ENCODE peak calls at places on chromosomes 6 and 20, in eight cellular contexts. T is mammary epithelial cell; A is GM06990; G is body of pancreas; B is stomach; O is CD4-positive, alpha-beta T cell; R is tibial nerve; W is breast epithelium. S is an unnamed sample.

GRCh38 chr6:111201764-111202163 is 114.5 kb downstream of the SLC16A10 start:
- DNase-seq in R (no peak), A (no peak), W (no peak), G (no peak), B (no peak), O (no peak), T (no peak), S (no peak)

GRCh38 chr6:11659757-11660156 is 118.8 kb downstream of the ADTRP start:
- DNase-seq in T (no peak), W (no peak), G (no peak), O (no peak), B (no peak), R (no peak), A (peak), S (no peak)

GRCh38 chr6:88166493-88166900 is 350 bp upstream of the CNR1 start:
- DNase-seq in A (peak), G (no peak), B (no peak), O (no peak), R (no peak), W (no peak), T (no peak), S (no peak)

GRCh38 chr6:119587537-119587936 is 238.0 kb upstream of the MAN1A1 start:
- DNase-seq in T (peak), A (no peak), G (peak), R (no peak), B (no peak), O (no peak), W (no peak), S (no peak)

GRCh38 chr6:108561742-108562502 is 1.2 kb downstream of the FOXO3 start:
- DNase-seq in W (no peak), T (peak), G (peak), B (no peak), A (peak), O (peak), R (no peak), S (no peak)

GRCh38 chr6:27205375-27206278 is 41.9 kb upstream of the PRSS16 start:
- DNase-seq in O (no peak), A (peak), B (no peak), T (no peak), R (no peak), W (no peak), G (no peak), S (no peak)

GRCh38 chr6:5053864-5054426 is 31.2 kb upstream of the PPP1R3G start:
- DNase-seq in B (no peak), R (no peak), W (no peak), O (no peak), A (no peak), T (no peak), G (no peak), S (no peak)

GRCh38 chr6:108621117-108621516 is 60.4 kb downstream of the FOXO3 start:
- DNase-seq in O (no peak), A (no peak), T (peak), R (no peak), W (no peak), G (peak), B (peak), S (peak)

GRCh38 chr20:61262514-61262913 is 10.5 kb downstream of the CDH4 start:
- DNase-seq in A (no peak), T (no peak), G (no peak), O (no peak), W (no peak), B (no peak), R (no peak), S (no peak)

DNA sequence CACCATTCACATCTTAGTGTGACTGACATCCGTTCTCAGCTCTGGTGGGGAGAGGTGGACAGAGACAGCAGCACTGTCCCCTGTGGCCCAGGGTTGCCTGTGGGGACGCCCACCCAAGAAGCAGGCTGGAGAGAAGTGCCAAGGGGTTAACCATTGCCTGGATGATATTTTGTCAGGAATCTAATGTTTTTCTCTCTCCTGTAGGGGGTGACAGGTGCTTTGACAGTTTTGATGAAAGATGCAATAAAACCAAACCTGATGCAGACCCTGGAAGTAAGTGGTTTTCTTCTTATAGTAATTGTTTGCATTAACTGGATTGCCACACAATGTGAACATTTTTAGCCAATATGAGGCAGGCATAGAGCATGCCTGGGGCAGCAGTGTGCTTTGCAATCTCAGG is 99.3 kb downstream of the MTHFD1L start:
- DNase-seq in B (no peak), W (no peak), O (no peak), A (no peak), T (no peak), G (no peak), R (no peak), S (no peak)
- TF ChIP-seq CTCF in B (no peak), W (no peak), O (no peak), A (no peak), T (no peak), G (no peak), R (no peak), S (no peak)

DNA sequence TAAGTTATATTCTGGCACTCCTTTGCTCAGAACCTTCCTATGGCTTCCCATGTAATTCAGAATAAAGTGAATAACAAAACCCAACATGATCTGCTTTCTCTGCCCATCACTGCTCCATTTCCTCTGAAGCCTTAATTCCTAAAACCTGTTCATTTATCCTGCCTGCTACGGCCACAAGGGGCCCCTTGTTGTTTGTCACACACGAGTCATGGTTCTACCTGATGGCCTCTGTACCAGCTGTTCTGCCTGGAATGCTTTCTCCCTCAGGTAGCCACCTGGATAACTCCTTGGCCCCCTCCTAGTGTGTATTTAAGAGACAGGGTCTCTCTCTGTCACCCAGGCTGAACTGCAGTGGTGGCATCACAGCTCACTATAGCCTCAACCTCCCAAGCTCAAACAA is 26.8 kb downstream of the ERGIC3 start:
- DNase-seq in W (no peak), G (peak), T (peak), B (no peak), O (no peak), R (no peak), A (no peak), S (no peak)
- TF ChIP-seq CTCF in W (no peak), G (peak), T (peak), B (no peak), O (no peak), R (no peak), A (peak), S (peak)

GRCh38 chr6:28980137-28980796 is 24.8 kb downstream of the ZNF311 start:
- DNase-seq in B (no peak), W (no peak), O (no peak), R (no peak), G (no peak), A (no peak), T (no peak), S (no peak)

GRCh38 chr6:28980797-28981390 is 24.2 kb downstream of the ZNF311 start:
- DNase-seq in O (peak), G (peak), W (no peak), A (peak), T (peak), R (no peak), B (no peak), S (no peak)

GRCh38 chr6:28982476-28983266 is 22.4 kb downstream of the ZNF311 start:
- DNase-seq in G (peak), R (no peak), T (peak), A (no peak), O (no peak), B (no peak), W (no peak), S (no peak)

GRCh38 chr6:28981391-28981832 is 23.7 kb downstream of the ZNF311 start:
- DNase-seq in A (peak), T (peak), R (no peak), G (peak), B (peak), W (peak), O (peak), S (no peak)

GRCh38 chr6:28981833-28982475 is 23.2 kb downstream of the ZNF311 start:
- DNase-seq in B (peak), A (peak), T (peak), O (peak), G (peak), R (peak), W (peak), S (peak)
- TF ChIP-seq CTCF in B (peak), A (no peak), T (no peak), O (no peak), G (no peak), R (no peak), W (no peak), S (no peak)

GRCh38 chr6:158713469-158713868 is 63.6 kb downstream of the SYTL3 start:
- DNase-seq in T (no peak), R (no peak), O (no peak), G (no peak), A (no peak), W (no peak), B (no peak), S (no peak)

GRCh38 chr6:158715330-158716311 is 65.8 kb downstream of the SYTL3 start:
- DNase-seq in O (no peak), W (no peak), T (no peak), G (no peak), A (peak), B (no peak), R (no peak), S (no peak)

GRCh38 chr6:158722176-158722729 is 72.4 kb downstream of the SYTL3 start:
- DNase-seq in G (no peak), R (no peak), T (no peak), A (no peak), O (no peak), W (no peak), B (no peak), S (no peak)

GRCh38 chr6:158717341-158718328 is 67.8 kb downstream of the SYTL3 start:
- DNase-seq in A (peak), B (no peak), O (no peak), G (no peak), W (no peak), T (no peak), R (no peak), S (no peak)

GRCh38 chr6:158718431-158719126 is 68.7 kb downstream of the SYTL3 start:
- DNase-seq in R (no peak), W (no peak), B (peak), T (no peak), G (peak), A (no peak), O (no peak), S (no peak)
- TF ChIP-seq CTCF in R (peak), W (no peak), B (peak), T (peak), G (peak), A (peak), O (no peak), S (peak)

GRCh38 chr20:34876161-34877001 is at the start of gene ACSS2:
- DNase-seq in O (peak), B (peak), A (peak), T (peak), W (peak), R (peak), G (peak), S (peak)

GRCh38 chr20:34873583-34874093 is 982 bp upstream of the GGT7 start:
- DNase-seq in G (no peak), O (no peak), A (no peak), T (no peak), B (no peak), W (no peak), R (no peak), S (no peak)

GRCh38 chr20:34874094-34874654 is 1.5 kb upstream of the GGT7 start:
- DNase-seq in O (peak), B (peak), G (peak), R (peak), T (peak), A (no peak), W (peak), S (peak)

GRCh38 chr20:34877002-34877264 is 521 bp downstream of the ACSS2 start:
- DNase-seq in O (no peak), T (no peak), A (no peak), W (no peak), G (no peak), B (no peak), R (no peak), S (no peak)

DNA sequence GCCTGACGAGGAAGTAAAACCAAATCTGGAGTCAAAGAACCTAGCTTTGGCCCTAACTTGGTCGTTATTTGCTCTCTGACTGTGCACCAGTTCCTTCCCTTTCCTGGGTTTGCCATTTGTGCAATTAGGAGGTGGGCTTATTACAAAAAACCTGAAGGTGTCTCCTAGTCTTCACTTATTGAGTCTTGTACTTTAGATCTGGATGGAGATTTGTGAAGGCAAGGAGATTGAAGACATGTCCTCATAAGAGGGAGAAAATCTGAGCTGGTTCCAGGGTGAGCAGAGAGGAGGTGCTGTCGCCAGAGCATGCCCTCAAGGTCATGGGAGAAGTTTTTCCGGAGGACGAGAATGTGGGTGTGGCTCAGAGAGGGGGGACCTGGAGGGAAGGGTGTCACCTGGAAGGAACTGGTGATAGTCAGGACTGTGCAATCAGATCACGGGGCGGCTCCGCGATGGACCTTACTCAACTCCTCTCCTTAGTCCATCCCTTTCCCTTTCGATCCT is 703 bp upstream of the ACSS2 start:
- DNase-seq in A (no peak), O (no peak), W (no peak), G (no peak), R (no peak), T (no peak), B (no peak), S (no peak)
- TF ChIP-seq CTCF in A (peak), O (no peak), W (peak), G (no peak), R (peak), T (peak), B (peak), S (peak)

GRCh38 chr6:45576648-45577624 is 199.2 kb upstream of the SUPT3H start:
- DNase-seq in G (no peak), O (no peak), W (no peak), B (no peak), R (no peak), A (no peak), T (no peak), S (no peak)

GRCh38 chr6:45574013-45574412 is 196.3 kb upstream of the SUPT3H start:
- DNase-seq in A (no peak), B (no peak), R (no peak), T (no peak), G (no peak), W (no peak), O (no peak), S (no peak)

GRCh38 chr6:45574885-45575284 is 197.2 kb upstream of the SUPT3H start:
- DNase-seq in B (no peak), A (no peak), T (peak), W (no peak), O (no peak), G (no peak), R (no peak), S (no peak)

GRCh38 chr6:45572833-45573232 is 195.1 kb upstream of the SUPT3H start:
- DNase-seq in A (no peak), W (no peak), T (no peak), G (no peak), O (no peak), B (no peak), R (no peak), S (no peak)

GRCh38 chr6:45577836-45578504 is 200.2 kb upstream of the SUPT3H start:
- DNase-seq in O (no peak), R (no peak), W (no peak), G (no peak), B (no peak), A (no peak), T (no peak), S (no peak)
- TF ChIP-seq CTCF in O (no peak), R (no peak), W (no peak), G (no peak), B (no peak), A (no peak), T (no peak), S (no peak)

GRCh38 chr6:56708810-56709597 is 66.3 kb upstream of the DST start:
- DNase-seq in W (no peak), A (no peak), G (no peak), B (no peak), R (no peak), O (no peak), T (peak), S (no peak)

GRCh38 chr6:56714273-56714672 is 71.6 kb upstream of the DST start:
- DNase-seq in O (no peak), T (no peak), B (no peak), R (no peak), W (no peak), A (no peak), G (no peak), S (no peak)

GRCh38 chr6:56709650-56710049 is 67.0 kb upstream of the DST start:
- DNase-seq in B (no peak), O (no peak), T (no peak), G (no peak), A (no peak), R (no peak), W (no peak), S (no peak)

GRCh38 chr6:56713285-56713684 is 70.6 kb upstream of the DST start:
- DNase-seq in G (peak), O (no peak), W (no peak), B (peak), A (no peak), T (peak), R (no peak), S (no peak)

GRCh38 chr6:56710967-56711366 is 68.3 kb upstream of the DST start:
- DNase-seq in A (no peak), G (no peak), W (no peak), O (no peak), T (no peak), B (no peak), R (no peak), S (no peak)
- TF ChIP-seq CTCF in A (no peak), G (no peak), W (no peak), O (no peak), T (peak), B (no peak), R (no peak), S (no peak)

DNA sequence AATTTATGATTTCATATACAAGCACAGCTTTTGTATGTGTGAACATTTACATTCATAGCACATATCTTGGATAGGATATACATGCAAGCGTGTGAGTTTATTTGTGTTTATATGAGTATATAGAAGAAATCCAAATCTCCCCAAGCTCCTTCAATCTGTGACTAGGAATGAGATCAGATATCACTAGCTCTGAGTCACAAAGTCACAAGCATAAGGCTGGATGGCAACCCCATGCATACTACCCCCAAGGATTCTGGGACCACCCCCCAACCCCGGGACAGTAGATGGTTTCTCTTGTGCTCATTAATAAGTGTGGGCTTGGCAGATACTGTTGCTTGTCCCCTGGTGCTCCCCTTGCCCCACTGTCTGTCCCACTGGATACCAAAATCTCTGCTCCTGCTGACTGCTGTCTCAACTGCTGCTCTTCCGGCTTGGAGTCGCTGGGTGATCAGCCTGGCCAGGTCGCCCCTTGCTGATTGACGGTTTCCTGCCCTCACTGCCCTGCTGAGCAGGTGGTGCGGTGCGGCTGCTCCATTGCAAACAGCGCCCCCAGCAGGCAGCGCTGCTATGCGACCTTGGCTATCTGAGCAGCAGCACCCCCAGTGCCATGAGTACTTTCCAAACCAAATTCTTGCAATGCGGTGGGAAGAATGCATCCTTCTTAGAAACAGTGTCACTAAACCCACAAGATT is 279.4 kb downstream of the CD83 start:
- DNase-seq in O (peak), B (peak), T (no peak), R (no peak), A (peak), G (peak), W (no peak), S (no peak)
- TF ChIP-seq CTCF in O (no peak), B (no peak), T (peak), R (no peak), A (peak), G (no peak), W (no peak), S (peak)